ENCODE peak calls at places on chromosome 10, in four cellular contexts. X is GM12878, G is K562, A is H1. N is an unnamed sample.

GRCh38 chr10:96017227-96017687 is 26.1 kb upstream of the CCNJ start:
- DNase-seq in X (peak), G (peak), A (no peak), N (peak)

GRCh38 chr10:79416578-79417255 is 28.7 kb downstream of the ZCCHC24 start:
- DNase-seq in X (no peak), G (no peak), A (no peak), N (no peak)

GRCh38 chr10:102605712-102606111 is 38.6 kb upstream of the TRIM8 start:
- DNase-seq in X (no peak), G (no peak), A (no peak), N (no peak)

GRCh38 chr10:34861293-34862004 is 46.4 kb upstream of the PARD3 start:
- DNase-seq in X (no peak), G (no peak), A (no peak), N (peak)

GRCh38 chr10:103040424-103040823 is 122.3 kb downstream of the CNNM2 start:
- DNase-seq in X (no peak), G (peak), A (no peak), N (no peak)

GRCh38 chr10:4812041-4812440 is 14.0 kb upstream of the AKR1E2 start:
- DNase-seq in X (no peak), G (no peak), A (no peak), N (no peak)

GRCh38 chr10:78754269-78755074 is 314.3 kb upstream of the ZMIZ1 start:
- DNase-seq in X (no peak), G (no peak), A (no peak), N (peak)

GRCh38 chr10:84256510-84257342 is 11.9 kb downstream of the RGR start:
- DNase-seq in X (no peak), G (peak), A (peak), N (peak)

GRCh38 chr10:131580076-131580652 is 268.6 kb upstream of the TCERG1L start:
- DNase-seq in X (no peak), G (no peak), A (no peak), N (no peak)

GRCh38 chr10:51156913-51157312 is 82.6 kb downstream of the PRKG1 start:
- DNase-seq in X (no peak), G (no peak), A (no peak), N (no peak)

GRCh38 chr10:25226775-25227682 is 52.2 kb downstream of the GPR158 start:
- DNase-seq in X (peak), G (peak), A (peak), N (peak)

GRCh38 chr10:21989453-21990154 is 13.9 kb downstream of the DNAJC1 start:
- DNase-seq in X (no peak), G (peak), A (peak), N (peak)

GRCh38 chr10:76291175-76291574 is 859.8 kb downstream of the LRMDA start:
- DNase-seq in X (no peak), G (no peak), A (no peak), N (no peak)

GRCh38 chr10:93333278-93333978 is 148.7 kb downstream of the MYOF start:
- DNase-seq in X (no peak), G (no peak), A (peak), N (no peak)

GRCh38 chr10:124609698-124610097 is 134.5 kb downstream of the FAM53B start:
- DNase-seq in X (no peak), G (no peak), A (no peak), N (peak)

GRCh38 chr10:34498821-34499220 is 316.3 kb downstream of the PARD3 start:
- DNase-seq in X (no peak), G (no peak), A (no peak), N (no peak)

GRCh38 chr10:133022784-133023115 is 65.0 kb upstream of the ADGRA1 start:
- DNase-seq in X (no peak), G (no peak), A (no peak), N (no peak)

GRCh38 chr10:105358911-105359310 is 717.8 kb downstream of the SORCS3 start:
- DNase-seq in X (no peak), G (no peak), A (no peak), N (no peak)

GRCh38 chr10:69413221-69413865 is 3.4 kb downstream of the TACR2 start:
- DNase-seq in X (no peak), G (peak), A (peak), N (peak)

GRCh38 chr10:48224979-48225560 is 49.4 kb downstream of the FRMPD2 start:
- DNase-seq in X (no peak), G (no peak), A (no peak), N (no peak)

GRCh38 chr10:94024407-94024806 is 30.7 kb downstream of the PLCE1 start:
- DNase-seq in X (no peak), G (no peak), A (no peak), N (no peak)

GRCh38 chr10:26472440-26472778 is 34.3 kb downstream of the APBB1IP start:
- DNase-seq in X (no peak), G (no peak), A (no peak), N (no peak)

GRCh38 chr10:116627386-116627933 is 6.7 kb downstream of the PNLIPRP2 start:
- DNase-seq in X (no peak), G (peak), A (peak), N (peak)

DNA sequence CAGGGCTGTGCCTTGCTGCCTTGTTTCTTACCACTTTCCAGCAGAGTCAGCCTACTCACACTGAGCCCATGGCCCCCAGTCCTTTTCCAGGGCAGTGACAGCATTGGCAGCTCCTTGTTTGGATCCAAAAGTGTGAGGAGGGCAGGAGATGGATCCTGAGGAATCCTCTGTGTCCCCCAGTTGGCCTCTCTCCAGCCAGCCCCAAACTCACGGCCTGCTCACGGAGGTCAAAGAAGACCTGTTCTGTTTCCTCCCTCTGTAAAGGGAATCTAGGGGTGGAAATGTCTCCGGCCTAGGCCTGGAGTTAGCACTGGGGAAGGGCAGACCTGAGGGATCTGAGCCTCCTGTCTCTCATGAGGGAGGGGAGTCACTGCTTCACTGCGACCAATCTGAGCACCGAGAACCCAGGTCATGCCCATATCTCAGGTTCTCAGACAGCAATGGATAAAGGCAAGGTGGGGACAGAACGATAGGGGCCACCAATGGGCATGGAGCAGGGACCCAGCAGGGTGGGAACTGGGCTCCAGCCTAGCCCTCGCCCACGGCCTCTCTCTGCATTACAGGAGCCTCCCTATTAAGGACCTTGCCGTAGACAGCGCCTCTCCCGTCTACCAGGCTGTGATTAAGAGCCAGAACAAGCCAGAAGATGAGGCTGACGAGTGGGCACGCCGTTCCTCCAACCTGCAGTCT is 23.2 kb downstream of the LDB3 start:
- DNase-seq in X (no peak), G (no peak), A (no peak), N (no peak)
- H3K4me2 ChIP-seq in X (no peak), G (no peak), A (no peak), N (no peak)

GRCh38 chr10:128419466-128420019 is 293.3 kb upstream of the MKI67 start:
- DNase-seq in X (no peak), G (no peak), A (no peak), N (no peak)
- TF ChIP-seq CTCF in X (no peak), G (no peak), A (peak), N (no peak)

GRCh38 chr10:86082556-86082955 is 284.0 kb downstream of the GRID1 start:
- DNase-seq in X (no peak), G (no peak), A (no peak), N (no peak)

GRCh38 chr10:86078639-86079035 is 288.0 kb downstream of the GRID1 start:
- DNase-seq in X (no peak), G (no peak), A (no peak), N (no peak)

GRCh38 chr10:86077271-86077670 is 289.3 kb downstream of the GRID1 start:
- DNase-seq in X (no peak), G (no peak), A (no peak), N (no peak)

GRCh38 chr10:86077871-86078638 is 288.5 kb downstream of the GRID1 start:
- DNase-seq in X (no peak), G (no peak), A (no peak), N (no peak)

GRCh38 chr10:86079088-86079487 is 287.5 kb downstream of the GRID1 start:
- DNase-seq in X (no peak), G (peak), A (peak), N (no peak)
- TF ChIP-seq CBX5 in X (no peak), G (no peak), A (no peak), N (no peak)

DNA sequence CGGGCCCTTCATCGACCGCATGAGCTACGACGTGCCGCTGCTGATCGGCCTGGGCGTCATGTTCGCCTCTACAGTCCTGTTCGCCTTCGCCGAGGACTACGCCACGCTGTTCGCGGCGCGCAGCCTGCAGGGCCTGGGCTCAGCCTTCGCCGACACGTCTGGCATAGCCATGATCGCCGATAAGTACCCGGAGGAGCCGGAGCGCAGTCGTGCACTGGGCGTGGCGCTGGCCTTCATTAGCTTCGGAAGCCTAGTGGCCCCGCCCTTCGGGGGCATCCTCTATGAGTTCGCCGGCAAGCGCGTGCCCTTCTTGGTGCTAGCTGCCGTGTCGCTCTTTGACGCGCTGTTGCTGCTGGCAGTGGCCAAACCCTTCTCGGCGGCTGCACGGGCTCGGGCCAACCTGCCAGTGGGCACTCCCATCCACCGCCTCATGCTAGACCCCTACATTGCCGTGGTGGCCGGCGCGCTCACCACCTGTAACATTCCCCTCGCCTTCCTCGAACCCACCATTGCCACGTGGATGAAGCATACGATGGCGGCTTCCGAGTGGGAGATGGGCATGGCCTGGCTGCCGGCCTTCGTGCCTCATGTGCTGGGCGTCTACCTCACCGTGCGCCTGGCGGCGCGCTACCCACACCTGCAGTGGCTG is 1.2 kb downstream of the SLC18A3 start:
- DNase-seq in X (no peak), G (no peak), A (no peak), N (no peak)
- H3K4me2 ChIP-seq in X (no peak), G (no peak), A (peak), N (no peak)

GRCh38 chr10:127039435-127039834 is 134.2 kb downstream of the DOCK1 start:
- DNase-seq in X (no peak), G (no peak), A (no peak), N (no peak)
- TF ChIP-seq CTCF in X (no peak), G (no peak), A (no peak), N (no peak)

GRCh38 chr10:8136745-8137144 is 82.3 kb downstream of the GATA3 start:
- DNase-seq in X (no peak), G (no peak), A (no peak), N (no peak)

GRCh38 chr10:8137272-8137680 is 82.8 kb downstream of the GATA3 start:
- DNase-seq in X (no peak), G (no peak), A (no peak), N (no peak)

GRCh38 chr10:8133146-8133545 is 78.7 kb downstream of the GATA3 start:
- DNase-seq in X (peak), G (no peak), A (no peak), N (no peak)

GRCh38 chr10:8137726-8138125 is 83.2 kb downstream of the GATA3 start:
- DNase-seq in X (no peak), G (no peak), A (no peak), N (no peak)

DNA sequence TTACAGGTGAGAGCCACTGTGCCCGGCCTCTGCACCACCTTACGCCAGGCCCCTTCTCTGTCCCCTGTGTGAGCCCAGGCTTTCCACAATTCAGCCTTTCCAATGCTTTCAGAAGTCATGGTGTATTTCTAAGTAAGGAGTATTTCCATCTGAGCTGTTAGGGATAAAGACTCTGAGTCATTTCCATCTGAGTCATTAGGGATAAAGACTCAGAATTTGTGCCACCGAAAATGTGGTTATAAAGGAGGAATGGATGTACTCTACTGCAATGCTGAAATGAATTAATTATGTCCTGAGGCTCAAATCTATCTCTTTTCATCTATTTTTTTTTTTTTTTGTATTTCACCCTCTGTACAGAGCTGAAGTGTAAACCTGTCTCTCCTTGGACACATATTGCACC is 84.0 kb downstream of the GATA3 start:
- DNase-seq in X (no peak), G (no peak), A (no peak), N (no peak)
- TF ChIP-seq CBX5 in X (no peak), G (no peak), A (no peak), N (no peak)

N was measured in HepG2.